ENCODE peak calls at places on chromosomes 5 and 9, in nine cellular contexts. One of them, this sample, is unnamed.

GRCh38 chr5:15584528-15584927 is 84.5 kb downstream of the FBXL7 start:
- DNase-seq in sigmoid colon: no peak
- DNase-seq in ovary: no peak
- DNase-seq in tibial nerve: no peak
- DNase-seq in heart left ventricle: no peak
- DNase-seq in testis: no peak
- DNase-seq in A549: no peak
- DNase-seq in Peyer's patch: no peak
- DNase-seq in IMR-90: no peak
- DNase-seq in this sample: no peak

GRCh38 chr9:35470894-35471293 is 19.0 kb upstream of the RUSC2 start:
- DNase-seq in sigmoid colon: no peak
- DNase-seq in ovary: no peak
- DNase-seq in tibial nerve: peak
- DNase-seq in heart left ventricle: no peak
- DNase-seq in testis: no peak
- DNase-seq in A549: no peak
- DNase-seq in Peyer's patch: no peak
- DNase-seq in IMR-90: peak
- DNase-seq in this sample: no peak

GRCh38 chr5:132495063-132495671 is 4.6 kb upstream of the IRF1 start:
- DNase-seq in sigmoid colon: peak
- DNase-seq in ovary: peak
- DNase-seq in tibial nerve: peak
- DNase-seq in heart left ventricle: peak
- DNase-seq in testis: no peak
- DNase-seq in A549: no peak
- DNase-seq in Peyer's patch: peak
- DNase-seq in IMR-90: no peak
- DNase-seq in this sample: no peak

GRCh38 chr5:158162479-158162878 is 303.5 kb upstream of the CLINT1 start:
- DNase-seq in sigmoid colon: no peak
- DNase-seq in ovary: no peak
- DNase-seq in tibial nerve: no peak
- DNase-seq in heart left ventricle: no peak
- DNase-seq in testis: no peak
- DNase-seq in A549: no peak
- DNase-seq in Peyer's patch: no peak
- DNase-seq in IMR-90: no peak
- DNase-seq in this sample: no peak

GRCh38 chr9:3006917-3007316 is 163.0 kb upstream of the PUM3 start:
- DNase-seq in sigmoid colon: no peak
- DNase-seq in ovary: no peak
- DNase-seq in tibial nerve: no peak
- DNase-seq in heart left ventricle: no peak
- DNase-seq in testis: no peak
- DNase-seq in A549: no peak
- DNase-seq in Peyer's patch: no peak
- DNase-seq in IMR-90: no peak
- DNase-seq in this sample: no peak

GRCh38 chr5:119288364-119289047 is 67.3 kb upstream of the TNFAIP8 start:
- DNase-seq in sigmoid colon: no peak
- DNase-seq in ovary: no peak
- DNase-seq in tibial nerve: no peak
- DNase-seq in heart left ventricle: no peak
- DNase-seq in testis: no peak
- DNase-seq in A549: no peak
- DNase-seq in Peyer's patch: no peak
- DNase-seq in IMR-90: peak
- DNase-seq in this sample: no peak

GRCh38 chr9:137463931-137464290 is 4.8 kb upstream of the NSMF start:
- DNase-seq in sigmoid colon: no peak
- DNase-seq in ovary: no peak
- DNase-seq in tibial nerve: no peak
- DNase-seq in heart left ventricle: peak
- DNase-seq in testis: no peak
- DNase-seq in A549: no peak
- DNase-seq in Peyer's patch: no peak
- DNase-seq in IMR-90: no peak
- DNase-seq in this sample: no peak

GRCh38 chr9:123615381-123615780 is 259.4 kb downstream of the CRB2 start:
- DNase-seq in sigmoid colon: no peak
- DNase-seq in ovary: no peak
- DNase-seq in tibial nerve: no peak
- DNase-seq in heart left ventricle: no peak
- DNase-seq in testis: no peak
- DNase-seq in A549: no peak
- DNase-seq in Peyer's patch: peak
- DNase-seq in IMR-90: no peak
- DNase-seq in this sample: no peak

GRCh38 chr9:3498691-3499090 is 27.1 kb downstream of the RFX3 start:
- DNase-seq in sigmoid colon: no peak
- DNase-seq in ovary: no peak
- DNase-seq in tibial nerve: no peak
- DNase-seq in heart left ventricle: no peak
- DNase-seq in testis: no peak
- DNase-seq in A549: no peak
- DNase-seq in Peyer's patch: no peak
- DNase-seq in IMR-90: peak
- DNase-seq in this sample: no peak

GRCh38 chr5:77140350-77140749 is 53.3 kb upstream of the ZBED3 start:
- DNase-seq in sigmoid colon: no peak
- DNase-seq in ovary: no peak
- DNase-seq in tibial nerve: no peak
- DNase-seq in heart left ventricle: no peak
- DNase-seq in testis: no peak
- DNase-seq in A549: no peak
- DNase-seq in Peyer's patch: no peak
- DNase-seq in IMR-90: no peak
- DNase-seq in this sample: no peak

GRCh38 chr5:669842-670395 is 23.2 kb downstream of the TPPP start:
- DNase-seq in sigmoid colon: no peak
- DNase-seq in ovary: peak
- DNase-seq in tibial nerve: no peak
- DNase-seq in heart left ventricle: peak
- DNase-seq in testis: no peak
- DNase-seq in A549: no peak
- DNase-seq in Peyer's patch: no peak
- DNase-seq in IMR-90: no peak
- DNase-seq in this sample: no peak

GRCh38 chr9:97956365-97956764 is 18.4 kb upstream of the HEMGN start:
- DNase-seq in sigmoid colon: no peak
- DNase-seq in ovary: no peak
- DNase-seq in tibial nerve: no peak
- DNase-seq in heart left ventricle: no peak
- DNase-seq in testis: no peak
- DNase-seq in A549: no peak
- DNase-seq in Peyer's patch: no peak
- DNase-seq in IMR-90: no peak
- DNase-seq in this sample: no peak

GRCh38 chr5:111227226-111227782 is 3.1 kb downstream of the CAMK4 start:
- DNase-seq in sigmoid colon: no peak
- DNase-seq in ovary: no peak
- DNase-seq in tibial nerve: no peak
- DNase-seq in heart left ventricle: no peak
- DNase-seq in testis: no peak
- DNase-seq in A549: no peak
- DNase-seq in Peyer's patch: no peak
- DNase-seq in IMR-90: no peak
- DNase-seq in this sample: no peak

GRCh38 chr5:150640311-150641005 is at the start of gene SYNPO:
- DNase-seq in sigmoid colon: peak
- DNase-seq in ovary: peak
- DNase-seq in tibial nerve: peak
- DNase-seq in heart left ventricle: peak
- DNase-seq in testis: peak
- DNase-seq in A549: peak
- DNase-seq in Peyer's patch: peak
- DNase-seq in IMR-90: peak
- DNase-seq in this sample: peak
- TF ChIP-seq POLR2A in sigmoid colon: no peak
- TF ChIP-seq POLR2A in ovary: peak
- TF ChIP-seq POLR2A in tibial nerve: peak
- TF ChIP-seq POLR2A in heart left ventricle: no peak
- TF ChIP-seq POLR2A in testis: no peak
- TF ChIP-seq POLR2A in A549: no peak
- TF ChIP-seq POLR2A in Peyer's patch: no peak
- TF ChIP-seq POLR2A in IMR-90: peak
- TF ChIP-seq POLR2A in this sample: peak

DNA sequence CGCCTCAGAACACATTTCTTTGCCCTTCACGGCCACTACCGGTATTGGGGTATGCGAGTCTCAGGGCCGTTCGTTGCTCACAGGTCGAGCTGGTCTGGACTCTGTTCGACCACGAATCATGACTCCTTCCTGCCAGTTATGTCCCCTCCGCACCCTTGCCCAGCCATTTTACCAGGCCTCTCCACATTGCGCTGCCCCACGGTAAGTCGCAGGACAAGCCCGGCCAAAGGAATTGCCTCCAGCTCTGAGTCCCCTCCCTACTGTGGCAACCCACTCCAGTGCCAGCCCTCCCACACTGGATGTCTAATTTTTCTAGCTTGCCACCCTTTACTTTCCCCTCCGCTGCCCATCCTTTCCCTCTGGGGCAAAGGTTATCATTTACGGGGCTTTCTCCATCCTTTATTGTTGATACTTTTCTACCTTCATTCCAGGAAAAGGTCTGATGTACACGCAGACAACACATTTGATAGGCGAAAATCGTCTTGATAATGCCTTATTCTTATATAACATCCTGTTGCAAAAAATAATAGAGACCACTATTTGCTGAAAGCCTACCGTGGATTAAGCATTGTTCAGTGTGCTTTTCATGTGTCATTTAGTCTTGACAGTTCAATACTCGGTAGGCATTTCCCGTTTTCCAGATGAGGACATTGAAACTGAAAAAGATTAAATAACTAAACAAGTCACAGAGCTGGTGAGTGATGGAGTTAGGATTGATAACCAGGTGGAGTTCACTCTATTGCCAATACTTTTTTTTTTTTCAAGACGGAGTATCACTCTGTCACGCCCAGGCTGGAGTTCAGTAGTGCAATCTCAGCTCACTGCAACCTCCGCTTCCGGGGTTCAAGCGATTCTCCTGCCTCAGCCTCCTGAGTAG is 958 bp upstream of the HSPA5 start:
- DNase-seq in sigmoid colon: peak
- DNase-seq in ovary: no peak
- DNase-seq in tibial nerve: no peak
- DNase-seq in heart left ventricle: peak
- DNase-seq in testis: peak
- DNase-seq in A549: peak
- DNase-seq in Peyer's patch: peak
- DNase-seq in IMR-90: no peak
- DNase-seq in this sample: no peak
- TF ChIP-seq POLR2A in sigmoid colon: no peak
- TF ChIP-seq POLR2A in ovary: no peak
- TF ChIP-seq POLR2A in tibial nerve: no peak
- TF ChIP-seq POLR2A in heart left ventricle: no peak
- TF ChIP-seq POLR2A in testis: no peak
- TF ChIP-seq POLR2A in A549: no peak
- TF ChIP-seq POLR2A in Peyer's patch: no peak
- TF ChIP-seq POLR2A in IMR-90: no peak
- TF ChIP-seq POLR2A in this sample: no peak

DNA sequence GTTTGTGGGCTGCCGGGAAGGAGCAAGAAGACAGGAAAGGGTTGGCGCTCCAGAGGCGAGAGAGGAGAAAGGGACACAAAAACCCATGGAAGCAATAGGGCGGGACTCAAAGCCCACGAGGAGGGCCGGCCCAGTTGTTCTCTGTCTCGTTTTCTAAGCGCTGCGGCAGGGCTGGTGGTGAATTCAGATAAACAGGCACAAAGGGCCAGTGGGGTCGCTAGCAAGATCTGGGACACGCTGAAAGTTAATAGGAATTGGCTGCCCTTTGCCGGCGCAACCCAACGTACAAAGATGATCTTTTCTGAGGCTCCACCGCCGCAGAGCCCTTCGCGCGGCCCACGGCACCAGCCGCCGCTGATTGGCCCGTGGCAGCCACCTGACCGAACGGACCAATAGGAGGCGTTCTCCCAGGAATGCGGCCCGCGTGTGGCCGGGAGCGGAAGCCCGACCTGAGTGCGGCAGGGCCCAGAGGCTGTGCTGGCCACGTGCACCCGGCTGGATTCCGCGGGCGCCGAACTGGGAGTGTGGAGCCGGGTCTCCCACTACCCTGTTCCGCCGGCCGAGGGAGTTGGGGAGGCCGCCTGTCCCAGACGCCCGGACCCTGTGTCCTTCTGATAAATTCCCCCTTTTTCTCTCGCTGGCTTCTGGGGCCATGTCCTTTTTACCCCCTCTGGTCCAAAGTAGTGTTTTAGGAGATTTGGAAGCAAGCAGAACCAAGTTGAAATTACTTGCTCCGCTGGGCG is 16.8 kb upstream of the NSD1 start:
- DNase-seq in sigmoid colon: peak
- DNase-seq in ovary: peak
- DNase-seq in tibial nerve: peak
- DNase-seq in heart left ventricle: peak
- DNase-seq in testis: peak
- DNase-seq in A549: no peak
- DNase-seq in Peyer's patch: peak
- DNase-seq in IMR-90: peak
- DNase-seq in this sample: peak
- TF ChIP-seq POLR2A in sigmoid colon: no peak
- TF ChIP-seq POLR2A in ovary: no peak
- TF ChIP-seq POLR2A in tibial nerve: peak
- TF ChIP-seq POLR2A in heart left ventricle: peak
- TF ChIP-seq POLR2A in testis: no peak
- TF ChIP-seq POLR2A in A549: no peak
- TF ChIP-seq POLR2A in Peyer's patch: no peak
- TF ChIP-seq POLR2A in IMR-90: no peak
- TF ChIP-seq POLR2A in this sample: peak

DNA sequence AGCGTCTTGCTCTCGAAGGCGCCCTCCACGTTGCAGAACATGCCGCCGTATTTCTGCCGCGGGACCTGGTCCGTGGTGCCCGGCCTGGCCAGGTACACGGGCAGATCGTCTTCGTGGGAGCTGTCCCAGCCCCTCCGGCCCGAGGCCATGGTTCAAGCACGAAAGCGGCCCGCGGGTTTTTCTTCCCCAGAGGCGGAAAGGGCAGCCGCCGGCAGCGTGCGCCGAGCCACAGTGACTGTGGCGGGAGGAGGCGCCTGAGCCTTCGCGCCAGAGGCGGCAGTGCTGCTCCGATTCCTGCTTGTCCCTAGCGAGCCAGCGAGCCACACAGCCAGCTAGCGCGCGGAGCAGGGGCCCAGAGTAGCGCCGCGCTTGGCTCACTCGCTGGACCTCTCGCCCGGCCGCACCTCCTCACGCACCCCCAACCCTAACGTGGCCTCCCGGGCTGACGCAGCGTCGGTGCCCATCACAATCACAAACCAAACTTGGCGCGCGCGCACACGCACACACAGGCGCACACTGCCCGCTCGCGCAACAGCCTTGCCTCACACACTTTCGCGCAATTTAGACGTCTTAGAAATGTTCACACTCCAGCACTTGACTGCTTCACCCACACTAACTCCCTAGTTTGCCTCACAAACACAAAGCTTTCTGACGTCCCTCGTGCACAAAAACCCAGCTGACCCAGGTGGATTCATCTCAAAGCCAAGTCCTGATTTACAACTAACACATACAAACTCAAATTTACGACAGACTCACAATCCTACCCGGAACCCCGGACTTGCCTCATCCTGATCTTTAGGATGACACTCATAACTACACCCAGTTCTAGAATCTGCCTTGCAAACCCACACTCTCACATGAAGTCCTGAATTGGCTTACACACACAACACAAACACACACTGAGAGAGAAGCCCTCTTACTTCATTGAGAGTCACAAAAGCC is at the start of gene DPYSL3:
- DNase-seq in sigmoid colon: peak
- DNase-seq in ovary: peak
- DNase-seq in tibial nerve: peak
- DNase-seq in heart left ventricle: peak
- DNase-seq in testis: peak
- DNase-seq in A549: peak
- DNase-seq in Peyer's patch: peak
- DNase-seq in IMR-90: peak
- DNase-seq in this sample: peak
- TF ChIP-seq POLR2A in sigmoid colon: peak
- TF ChIP-seq POLR2A in ovary: peak
- TF ChIP-seq POLR2A in tibial nerve: no peak
- TF ChIP-seq POLR2A in heart left ventricle: peak
- TF ChIP-seq POLR2A in testis: no peak
- TF ChIP-seq POLR2A in A549: peak
- TF ChIP-seq POLR2A in Peyer's patch: no peak
- TF ChIP-seq POLR2A in IMR-90: peak
- TF ChIP-seq POLR2A in this sample: peak